ENCODE peak calls at places on chromosomes 3 and 15, in four cellular contexts. M is neuronal stem cell, I is H9, W is mesenchymal stem cell. E is an unnamed sample.

GRCh38 chr3:39329493-39329892 is at the start of gene CCR8:
- DNase-seq in M (no peak), I (no peak), W (no peak), E (peak; percentile 6)

GRCh38 chr15:72202302-72202701 is 4.7 kb upstream of the GRAMD2A start:
- DNase-seq in M (no peak), I (no peak), W (no peak), E (no peak)

GRCh38 chr15:52180196-52180835 is 10.9 kb downstream of the GNB5 start:
- DNase-seq in M (no peak), I (no peak), W (no peak), E (no peak)

GRCh38 chr3:56119575-56120349 is 348.5 kb downstream of the ERC2 start:
- DNase-seq in M (no peak), I (no peak), W (peak; percentile 43), E (no peak)

GRCh38 chr3:162729686-162730085 is 1233.1 kb downstream of the OTOL1 start:
- DNase-seq in M (no peak), I (no peak), W (no peak), E (no peak)

GRCh38 chr3:109188726-109189125 is 52.2 kb downstream of the C3orf85 start:
- DNase-seq in M (no peak), I (no peak), W (no peak), E (no peak)

GRCh38 chr3:99365396-99365795 is 273.0 kb upstream of the COL8A1 start:
- DNase-seq in M (no peak), I (no peak), W (no peak), E (no peak)

GRCh38 chr15:61750271-61751084 is 309.8 kb downstream of the VPS13C start:
- DNase-seq in M (no peak), I (no peak), W (no peak), E (no peak)

GRCh38 chr15:78993931-78994530 is 49.2 kb upstream of the CTSH start:
- DNase-seq in M (no peak), I (no peak), W (no peak), E (no peak)

GRCh38 chr3:13427662-13428603 is 7.8 kb upstream of the NUP210 start:
- DNase-seq in M (no peak), I (no peak), W (no peak), E (no peak)

GRCh38 chr15:78944202-78944625 is 632 bp downstream of the CTSH start:
- DNase-seq in M (no peak), I (no peak), W (no peak), E (peak; percentile 18)

GRCh38 chr3:94440767-94441493 is 378.1 kb downstream of the NSUN3 start:
- DNase-seq in M (no peak), I (no peak), W (peak; percentile 43), E (no peak)

GRCh38 chr3:81339040-81339845 is 422.2 kb downstream of the GBE1 start:
- DNase-seq in M (no peak), I (no peak), W (no peak), E (peak; percentile 21)

GRCh38 chr3:195182470-195182795 is 88.5 kb downstream of the XXYLT1 start:
- DNase-seq in M (no peak), I (no peak), W (peak; percentile 92), E (peak; percentile 60)
- H3K18ac ChIP-seq in M (no peak overlapping the region), I (no peak overlapping the region), W (no peak overlapping the region), E (no peak overlapping the region)

GRCh38 chr3:24042879-24043567 is 97.9 kb downstream of the NR1D2 start:
- DNase-seq in M (no peak), I (no peak), W (peak; percentile 19), E (no peak)

GRCh38 chr3:24046214-24046613 is 101.1 kb downstream of the NR1D2 start:
- DNase-seq in M (no peak), I (no peak), W (no peak), E (no peak)

GRCh38 chr3:24042174-24042878 is 97.2 kb downstream of the NR1D2 start:
- DNase-seq in M (no peak), I (no peak), W (peak; percentile 22), E (no peak)

GRCh38 chr3:24047513-24047912 is 102.4 kb downstream of the NR1D2 start:
- DNase-seq in M (no peak), I (no peak), W (no peak), E (no peak)

DNA sequence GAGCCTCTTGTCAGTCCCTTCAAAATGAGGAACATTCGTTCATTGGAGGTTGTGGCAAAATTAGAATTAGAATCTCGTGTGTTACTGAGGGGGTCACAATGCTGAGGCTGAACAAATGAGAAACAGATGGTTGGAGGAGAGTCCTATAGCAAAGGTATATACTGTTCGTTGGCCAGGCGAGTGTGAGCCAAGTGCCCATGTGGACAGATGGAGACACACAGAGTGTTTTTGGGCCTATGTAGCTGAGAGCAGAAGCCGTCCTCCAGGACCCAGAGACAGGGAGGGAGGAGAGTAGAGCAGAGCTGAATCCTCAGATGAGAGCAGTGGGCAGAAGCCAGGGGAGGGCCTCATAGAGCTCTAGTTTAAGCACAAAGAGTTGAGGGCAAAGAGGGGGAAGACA is 98.9 kb downstream of the NR1D2 start:
- DNase-seq in M (no peak), I (no peak), W (no peak), E (no peak)
- H3K18ac ChIP-seq in M (no peak overlapping the region), I (no peak overlapping the region), W (no peak overlapping the region), E (no peak overlapping the region)

GRCh38 chr3:119322021-119322522 is 27.9 kb downstream of the ARHGAP31 start:
- DNase-seq in M (no peak), I (no peak), W (peak; percentile 45), E (no peak)
- H3K18ac ChIP-seq in M (peak overlapping the region; percentile 97), I (peak overlapping the region; percentile 81), W (peak overlapping the region; percentile 92), E (peak overlapping the region; percentile 45)

DNA sequence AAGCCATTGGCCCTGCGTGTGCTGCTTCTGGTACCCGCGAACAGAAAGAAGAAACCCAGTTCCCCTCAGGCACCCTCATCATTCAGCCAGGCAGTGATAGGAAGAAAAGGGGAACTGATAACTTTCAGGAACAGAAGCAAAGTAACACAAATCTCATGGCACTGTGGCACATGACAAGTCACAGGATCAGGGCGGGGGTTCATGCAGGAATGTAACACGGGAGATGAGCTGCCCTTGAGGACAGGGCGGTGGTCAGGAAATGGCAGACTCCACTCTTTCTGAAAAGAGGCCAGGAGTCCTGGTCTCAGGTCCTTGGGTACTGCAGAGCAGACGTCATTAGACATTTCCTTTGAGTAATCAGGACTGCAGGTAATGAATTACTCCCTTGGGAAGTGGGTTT is 95.5 kb downstream of the CCNL1 start:
- DNase-seq in M (no peak), I (no peak), W (no peak), E (peak; percentile 18)
- H3K18ac ChIP-seq in M (peak overlapping the region; percentile 67), I (no peak overlapping the region), W (no peak overlapping the region), E (no peak overlapping the region)

GRCh38 chr3:150763841-150764483 is 993 bp upstream of the SIAH2 start:
- DNase-seq in M (peak; percentile 32), I (peak; percentile 57), W (peak; percentile 74), E (peak; percentile 75)

GRCh38 chr3:150760431-150761200 is 2.4 kb downstream of the SIAH2 start:
- DNase-seq in M (no peak), I (no peak), W (peak; percentile 30), E (no peak)

GRCh38 chr3:150762662-150763121 is 277 bp downstream of the SIAH2 start:
- DNase-seq in M (no peak), I (peak; percentile 31), W (no peak), E (no peak)

GRCh38 chr3:150763122-150763840 is at the start of gene SIAH2:
- DNase-seq in M (peak; percentile 80), I (peak; percentile 72), W (peak; percentile 96), E (peak; percentile 91)

GRCh38 chr3:150761831-150762661 is 923 bp downstream of the SIAH2 start:
- DNase-seq in M (peak; percentile 41), I (peak; percentile 52), W (peak; percentile 81), E (peak; percentile 70)
- H3K18ac ChIP-seq in M (peak overlapping the region; percentile 89), I (no peak overlapping the region), W (peak overlapping the region; percentile 90), E (peak overlapping the region; percentile 92)

GRCh38 chr3:46981932-46982471 is 2.5 kb downstream of the NBEAL2 start:
- DNase-seq in M (no peak), I (peak; percentile 68), W (no peak), E (peak; percentile 84)
- H3K18ac ChIP-seq in M (no peak overlapping the region), I (no peak overlapping the region), W (no peak overlapping the region), E (no peak overlapping the region)

E was measured in mesendoderm.